ENCODE peak calls at places on chromosome 17, in nine cellular contexts. One of them, this sample, is unnamed.

GRCh38 chr17:42675984-42676423 is 790 bp downstream of the PLEKHH3 start:
- DNase-seq in GM03348: peak
- DNase-seq in heart right ventricle: peak
- DNase-seq in transverse colon: peak
- DNase-seq in left ventricle myocardium inferior: peak
- DNase-seq in effector CD4-positive, alpha-beta T cell: no peak
- DNase-seq in cardiac muscle cell: peak
- DNase-seq in activated CD4-positive, alpha-beta T cell treated with anti-CD3 and anti-CD28 coated beads, Interleukin-2, amount 50 U/mL, for 1 hour: no peak
- DNase-seq in NCI-H748 treated with DMSO at 0.1 percent for 48 hours: no peak
- DNase-seq in this sample: no peak

GRCh38 chr17:67050066-67050465 is 5.7 kb downstream of the CACNG1 start:
- DNase-seq in effector CD4-positive, alpha-beta T cell: no peak
- DNase-seq in NCI-H748 treated with DMSO at 0.1 percent for 48 hours: no peak
- DNase-seq in transverse colon: no peak
- DNase-seq in heart right ventricle: no peak
- DNase-seq in cardiac muscle cell: no peak
- DNase-seq in activated CD4-positive, alpha-beta T cell treated with anti-CD3 and anti-CD28 coated beads, Interleukin-2, amount 50 U/mL, for 1 hour: no peak
- DNase-seq in GM03348: no peak
- DNase-seq in left ventricle myocardium inferior: no peak
- DNase-seq in this sample: no peak

GRCh38 chr17:29683481-29683880 is 60.8 kb upstream of the CORO6 start:
- DNase-seq in GM03348: no peak
- DNase-seq in effector CD4-positive, alpha-beta T cell: no peak
- DNase-seq in heart right ventricle: no peak
- DNase-seq in NCI-H748 treated with DMSO at 0.1 percent for 48 hours: no peak
- DNase-seq in activated CD4-positive, alpha-beta T cell treated with anti-CD3 and anti-CD28 coated beads, Interleukin-2, amount 50 U/mL, for 1 hour: no peak
- DNase-seq in cardiac muscle cell: no peak
- DNase-seq in transverse colon: no peak
- DNase-seq in left ventricle myocardium inferior: no peak
- DNase-seq in this sample: no peak

GRCh38 chr17:63480192-63480784 is 3.4 kb downstream of the ACE start:
- DNase-seq in left ventricle myocardium inferior: no peak
- DNase-seq in GM03348: no peak
- DNase-seq in effector CD4-positive, alpha-beta T cell: no peak
- DNase-seq in cardiac muscle cell: no peak
- DNase-seq in transverse colon: no peak
- DNase-seq in NCI-H748 treated with DMSO at 0.1 percent for 48 hours: no peak
- DNase-seq in heart right ventricle: no peak
- DNase-seq in activated CD4-positive, alpha-beta T cell treated with anti-CD3 and anti-CD28 coated beads, Interleukin-2, amount 50 U/mL, for 1 hour: no peak
- DNase-seq in this sample: no peak

GRCh38 chr17:19305261-19305660 is 57.3 kb downstream of the B9D1 start:
- DNase-seq in NCI-H748 treated with DMSO at 0.1 percent for 48 hours: no peak
- DNase-seq in activated CD4-positive, alpha-beta T cell treated with anti-CD3 and anti-CD28 coated beads, Interleukin-2, amount 50 U/mL, for 1 hour: no peak
- DNase-seq in GM03348: no peak
- DNase-seq in transverse colon: no peak
- DNase-seq in cardiac muscle cell: no peak
- DNase-seq in left ventricle myocardium inferior: no peak
- DNase-seq in heart right ventricle: no peak
- DNase-seq in effector CD4-positive, alpha-beta T cell: no peak
- DNase-seq in this sample: no peak

GRCh38 chr17:75289832-75290337 is 652 bp upstream of the SLC25A19 start:
- DNase-seq in effector CD4-positive, alpha-beta T cell: peak
- DNase-seq in GM03348: peak
- DNase-seq in cardiac muscle cell: peak
- DNase-seq in heart right ventricle: peak
- DNase-seq in NCI-H748 treated with DMSO at 0.1 percent for 48 hours: no peak
- DNase-seq in activated CD4-positive, alpha-beta T cell treated with anti-CD3 and anti-CD28 coated beads, Interleukin-2, amount 50 U/mL, for 1 hour: peak
- DNase-seq in left ventricle myocardium inferior: peak
- DNase-seq in transverse colon: peak
- DNase-seq in this sample: peak

GRCh38 chr17:67759355-67760171 is 41.8 kb downstream of the NOL11 start:
- DNase-seq in GM03348: peak
- DNase-seq in left ventricle myocardium inferior: peak
- DNase-seq in heart right ventricle: peak
- DNase-seq in cardiac muscle cell: peak
- DNase-seq in effector CD4-positive, alpha-beta T cell: no peak
- DNase-seq in activated CD4-positive, alpha-beta T cell treated with anti-CD3 and anti-CD28 coated beads, Interleukin-2, amount 50 U/mL, for 1 hour: no peak
- DNase-seq in NCI-H748 treated with DMSO at 0.1 percent for 48 hours: no peak
- DNase-seq in transverse colon: peak
- DNase-seq in this sample: no peak

GRCh38 chr17:14302421-14303099 is 1.7 kb downstream of the HS3ST3B1 start:
- DNase-seq in effector CD4-positive, alpha-beta T cell: peak
- DNase-seq in GM03348: peak
- DNase-seq in NCI-H748 treated with DMSO at 0.1 percent for 48 hours: peak
- DNase-seq in activated CD4-positive, alpha-beta T cell treated with anti-CD3 and anti-CD28 coated beads, Interleukin-2, amount 50 U/mL, for 1 hour: peak
- DNase-seq in heart right ventricle: peak
- DNase-seq in transverse colon: peak
- DNase-seq in cardiac muscle cell: peak
- DNase-seq in left ventricle myocardium inferior: peak
- DNase-seq in this sample: peak

GRCh38 chr17:72407336-72408121 is 286.7 kb downstream of the SOX9 start:
- DNase-seq in heart right ventricle: peak
- DNase-seq in NCI-H748 treated with DMSO at 0.1 percent for 48 hours: peak
- DNase-seq in effector CD4-positive, alpha-beta T cell: no peak
- DNase-seq in transverse colon: peak
- DNase-seq in left ventricle myocardium inferior: peak
- DNase-seq in activated CD4-positive, alpha-beta T cell treated with anti-CD3 and anti-CD28 coated beads, Interleukin-2, amount 50 U/mL, for 1 hour: no peak
- DNase-seq in GM03348: peak
- DNase-seq in cardiac muscle cell: peak
- DNase-seq in this sample: no peak

GRCh38 chr17:72381597-72382397 is 261.0 kb downstream of the SOX9 start:
- DNase-seq in left ventricle myocardium inferior: no peak
- DNase-seq in activated CD4-positive, alpha-beta T cell treated with anti-CD3 and anti-CD28 coated beads, Interleukin-2, amount 50 U/mL, for 1 hour: no peak
- DNase-seq in heart right ventricle: no peak
- DNase-seq in cardiac muscle cell: peak
- DNase-seq in GM03348: no peak
- DNase-seq in transverse colon: no peak
- DNase-seq in NCI-H748 treated with DMSO at 0.1 percent for 48 hours: peak
- DNase-seq in effector CD4-positive, alpha-beta T cell: no peak
- DNase-seq in this sample: no peak

GRCh38 chr17:39014044-39014794 is 47.0 kb upstream of the FBXO47 start:
- DNase-seq in transverse colon: no peak
- DNase-seq in GM03348: peak
- DNase-seq in activated CD4-positive, alpha-beta T cell treated with anti-CD3 and anti-CD28 coated beads, Interleukin-2, amount 50 U/mL, for 1 hour: no peak
- DNase-seq in NCI-H748 treated with DMSO at 0.1 percent for 48 hours: no peak
- DNase-seq in cardiac muscle cell: peak
- DNase-seq in heart right ventricle: no peak
- DNase-seq in effector CD4-positive, alpha-beta T cell: no peak
- DNase-seq in left ventricle myocardium inferior: no peak
- DNase-seq in this sample: no peak

GRCh38 chr17:574061-574460 is 140.6 kb downstream of the VPS53 start:
- DNase-seq in NCI-H748 treated with DMSO at 0.1 percent for 48 hours: no peak
- DNase-seq in transverse colon: no peak
- DNase-seq in heart right ventricle: peak
- DNase-seq in GM03348: no peak
- DNase-seq in effector CD4-positive, alpha-beta T cell: no peak
- DNase-seq in cardiac muscle cell: peak
- DNase-seq in activated CD4-positive, alpha-beta T cell treated with anti-CD3 and anti-CD28 coated beads, Interleukin-2, amount 50 U/mL, for 1 hour: no peak
- DNase-seq in left ventricle myocardium inferior: peak
- DNase-seq in this sample: no peak

GRCh38 chr17:39012725-39013124 is 45.5 kb upstream of the FBXO47 start:
- DNase-seq in activated CD4-positive, alpha-beta T cell treated with anti-CD3 and anti-CD28 coated beads, Interleukin-2, amount 50 U/mL, for 1 hour: no peak
- DNase-seq in GM03348: no peak
- DNase-seq in heart right ventricle: no peak
- DNase-seq in NCI-H748 treated with DMSO at 0.1 percent for 48 hours: no peak
- DNase-seq in effector CD4-positive, alpha-beta T cell: no peak
- DNase-seq in transverse colon: no peak
- DNase-seq in cardiac muscle cell: no peak
- DNase-seq in left ventricle myocardium inferior: no peak
- DNase-seq in this sample: no peak

GRCh38 chr17:57604771-57605733 is 140.0 kb downstream of the CCDC182 start:
- DNase-seq in effector CD4-positive, alpha-beta T cell: peak
- DNase-seq in left ventricle myocardium inferior: peak
- DNase-seq in activated CD4-positive, alpha-beta T cell treated with anti-CD3 and anti-CD28 coated beads, Interleukin-2, amount 50 U/mL, for 1 hour: peak
- DNase-seq in heart right ventricle: peak
- DNase-seq in transverse colon: peak
- DNase-seq in GM03348: peak
- DNase-seq in cardiac muscle cell: peak
- DNase-seq in NCI-H748 treated with DMSO at 0.1 percent for 48 hours: peak
- DNase-seq in this sample: peak

GRCh38 chr17:17682293-17682736 is 1.1 kb downstream of the RAI1 start:
- DNase-seq in NCI-H748 treated with DMSO at 0.1 percent for 48 hours: no peak
- DNase-seq in transverse colon: peak
- DNase-seq in GM03348: peak
- DNase-seq in activated CD4-positive, alpha-beta T cell treated with anti-CD3 and anti-CD28 coated beads, Interleukin-2, amount 50 U/mL, for 1 hour: peak
- DNase-seq in left ventricle myocardium inferior: peak
- DNase-seq in effector CD4-positive, alpha-beta T cell: peak
- DNase-seq in heart right ventricle: peak
- DNase-seq in cardiac muscle cell: peak
- DNase-seq in this sample: peak

GRCh38 chr17:64491034-64491860 is 5.6 kb downstream of the POLG2 start:
- DNase-seq in NCI-H748 treated with DMSO at 0.1 percent for 48 hours: no peak
- DNase-seq in heart right ventricle: no peak
- DNase-seq in activated CD4-positive, alpha-beta T cell treated with anti-CD3 and anti-CD28 coated beads, Interleukin-2, amount 50 U/mL, for 1 hour: peak
- DNase-seq in GM03348: no peak
- DNase-seq in effector CD4-positive, alpha-beta T cell: peak
- DNase-seq in cardiac muscle cell: peak
- DNase-seq in transverse colon: peak
- DNase-seq in left ventricle myocardium inferior: no peak
- DNase-seq in this sample: peak

GRCh38 chr17:33572615-33573014 is 279.5 kb upstream of the ASIC2 start:
- DNase-seq in heart right ventricle: no peak
- DNase-seq in GM03348: no peak
- DNase-seq in left ventricle myocardium inferior: no peak
- DNase-seq in activated CD4-positive, alpha-beta T cell treated with anti-CD3 and anti-CD28 coated beads, Interleukin-2, amount 50 U/mL, for 1 hour: no peak
- DNase-seq in NCI-H748 treated with DMSO at 0.1 percent for 48 hours: no peak
- DNase-seq in effector CD4-positive, alpha-beta T cell: no peak
- DNase-seq in transverse colon: no peak
- DNase-seq in cardiac muscle cell: no peak
- DNase-seq in this sample: no peak

GRCh38 chr17:4945176-4945943 is 3.0 kb downstream of the PFN1 start:
- DNase-seq in effector CD4-positive, alpha-beta T cell: peak
- DNase-seq in activated CD4-positive, alpha-beta T cell treated with anti-CD3 and anti-CD28 coated beads, Interleukin-2, amount 50 U/mL, for 1 hour: peak
- DNase-seq in GM03348: peak
- DNase-seq in transverse colon: peak
- DNase-seq in heart right ventricle: peak
- DNase-seq in left ventricle myocardium inferior: peak
- DNase-seq in cardiac muscle cell: peak
- DNase-seq in NCI-H748 treated with DMSO at 0.1 percent for 48 hours: no peak
- DNase-seq in this sample: peak

GRCh38 chr17:63477471-63478440 is 895 bp downstream of the ACE start:
- DNase-seq in transverse colon: peak
- DNase-seq in cardiac muscle cell: peak
- DNase-seq in NCI-H748 treated with DMSO at 0.1 percent for 48 hours: no peak
- DNase-seq in left ventricle myocardium inferior: no peak
- DNase-seq in activated CD4-positive, alpha-beta T cell treated with anti-CD3 and anti-CD28 coated beads, Interleukin-2, amount 50 U/mL, for 1 hour: no peak
- DNase-seq in effector CD4-positive, alpha-beta T cell: no peak
- DNase-seq in heart right ventricle: no peak
- DNase-seq in GM03348: no peak
- DNase-seq in this sample: peak

GRCh38 chr17:47836601-47837000 is 4.5 kb downstream of the SCRN2 start:
- DNase-seq in GM03348: no peak
- DNase-seq in heart right ventricle: no peak
- DNase-seq in transverse colon: no peak
- DNase-seq in activated CD4-positive, alpha-beta T cell treated with anti-CD3 and anti-CD28 coated beads, Interleukin-2, amount 50 U/mL, for 1 hour: no peak
- DNase-seq in cardiac muscle cell: no peak
- DNase-seq in effector CD4-positive, alpha-beta T cell: no peak
- DNase-seq in NCI-H748 treated with DMSO at 0.1 percent for 48 hours: no peak
- DNase-seq in left ventricle myocardium inferior: no peak
- DNase-seq in this sample: no peak

GRCh38 chr17:57104461-57105175 is 19.6 kb downstream of the AKAP1 start:
- DNase-seq in NCI-H748 treated with DMSO at 0.1 percent for 48 hours: no peak
- DNase-seq in left ventricle myocardium inferior: no peak
- DNase-seq in activated CD4-positive, alpha-beta T cell treated with anti-CD3 and anti-CD28 coated beads, Interleukin-2, amount 50 U/mL, for 1 hour: no peak
- DNase-seq in GM03348: peak
- DNase-seq in cardiac muscle cell: no peak
- DNase-seq in heart right ventricle: no peak
- DNase-seq in effector CD4-positive, alpha-beta T cell: no peak
- DNase-seq in transverse colon: no peak
- DNase-seq in this sample: no peak

GRCh38 chr17:65684631-65685030 is 123.2 kb upstream of the AXIN2 start:
- DNase-seq in activated CD4-positive, alpha-beta T cell treated with anti-CD3 and anti-CD28 coated beads, Interleukin-2, amount 50 U/mL, for 1 hour: no peak
- DNase-seq in heart right ventricle: no peak
- DNase-seq in cardiac muscle cell: no peak
- DNase-seq in NCI-H748 treated with DMSO at 0.1 percent for 48 hours: no peak
- DNase-seq in GM03348: no peak
- DNase-seq in effector CD4-positive, alpha-beta T cell: no peak
- DNase-seq in transverse colon: no peak
- DNase-seq in left ventricle myocardium inferior: no peak
- DNase-seq in this sample: no peak

GRCh38 chr17:70110443-70110880 is 35.4 kb downstream of the KCNJ16 start:
- DNase-seq in transverse colon: no peak
- DNase-seq in NCI-H748 treated with DMSO at 0.1 percent for 48 hours: no peak
- DNase-seq in activated CD4-positive, alpha-beta T cell treated with anti-CD3 and anti-CD28 coated beads, Interleukin-2, amount 50 U/mL, for 1 hour: no peak
- DNase-seq in left ventricle myocardium inferior: no peak
- DNase-seq in effector CD4-positive, alpha-beta T cell: no peak
- DNase-seq in GM03348: no peak
- DNase-seq in heart right ventricle: no peak
- DNase-seq in cardiac muscle cell: peak
- DNase-seq in this sample: no peak

GRCh38 chr17:65294184-65294719 is 157.1 kb downstream of the RGS9 start:
- DNase-seq in effector CD4-positive, alpha-beta T cell: peak
- DNase-seq in GM03348: peak
- DNase-seq in transverse colon: peak
- DNase-seq in NCI-H748 treated with DMSO at 0.1 percent for 48 hours: peak
- DNase-seq in cardiac muscle cell: peak
- DNase-seq in activated CD4-positive, alpha-beta T cell treated with anti-CD3 and anti-CD28 coated beads, Interleukin-2, amount 50 U/mL, for 1 hour: peak
- DNase-seq in heart right ventricle: peak
- DNase-seq in left ventricle myocardium inferior: peak
- DNase-seq in this sample: peak

GRCh38 chr17:81939881-81940385 is 2.8 kb upstream of the PYCR1 start:
- DNase-seq in GM03348: peak
- DNase-seq in left ventricle myocardium inferior: peak
- DNase-seq in NCI-H748 treated with DMSO at 0.1 percent for 48 hours: no peak
- DNase-seq in heart right ventricle: peak
- DNase-seq in cardiac muscle cell: peak
- DNase-seq in transverse colon: no peak
- DNase-seq in effector CD4-positive, alpha-beta T cell: no peak
- DNase-seq in activated CD4-positive, alpha-beta T cell treated with anti-CD3 and anti-CD28 coated beads, Interleukin-2, amount 50 U/mL, for 1 hour: no peak
- DNase-seq in this sample: no peak

GRCh38 chr17:75981019-75981615 is 2.1 kb downstream of the TEN1 start:
- DNase-seq in cardiac muscle cell: no peak
- DNase-seq in NCI-H748 treated with DMSO at 0.1 percent for 48 hours: no peak
- DNase-seq in activated CD4-positive, alpha-beta T cell treated with anti-CD3 and anti-CD28 coated beads, Interleukin-2, amount 50 U/mL, for 1 hour: no peak
- DNase-seq in heart right ventricle: no peak
- DNase-seq in left ventricle myocardium inferior: no peak
- DNase-seq in GM03348: no peak
- DNase-seq in transverse colon: no peak
- DNase-seq in effector CD4-positive, alpha-beta T cell: no peak
- DNase-seq in this sample: no peak

GRCh38 chr17:72336804-72337070 is 215.9 kb downstream of the SOX9 start:
- DNase-seq in GM03348: no peak
- DNase-seq in cardiac muscle cell: no peak
- DNase-seq in activated CD4-positive, alpha-beta T cell treated with anti-CD3 and anti-CD28 coated beads, Interleukin-2, amount 50 U/mL, for 1 hour: no peak
- DNase-seq in NCI-H748 treated with DMSO at 0.1 percent for 48 hours: no peak
- DNase-seq in left ventricle myocardium inferior: no peak
- DNase-seq in transverse colon: no peak
- DNase-seq in effector CD4-positive, alpha-beta T cell: no peak
- DNase-seq in heart right ventricle: no peak
- DNase-seq in this sample: no peak

GRCh38 chr17:65249774-65250173 is 112.6 kb downstream of the RGS9 start:
- DNase-seq in transverse colon: no peak
- DNase-seq in cardiac muscle cell: no peak
- DNase-seq in heart right ventricle: no peak
- DNase-seq in activated CD4-positive, alpha-beta T cell treated with anti-CD3 and anti-CD28 coated beads, Interleukin-2, amount 50 U/mL, for 1 hour: no peak
- DNase-seq in GM03348: no peak
- DNase-seq in left ventricle myocardium inferior: no peak
- DNase-seq in NCI-H748 treated with DMSO at 0.1 percent for 48 hours: no peak
- DNase-seq in effector CD4-positive, alpha-beta T cell: no peak
- DNase-seq in this sample: no peak

GRCh38 chr17:60422162-60422665 is at the start of gene CHCT1:
- DNase-seq in left ventricle myocardium inferior: no peak
- DNase-seq in heart right ventricle: peak
- DNase-seq in cardiac muscle cell: no peak
- DNase-seq in effector CD4-positive, alpha-beta T cell: no peak
- DNase-seq in activated CD4-positive, alpha-beta T cell treated with anti-CD3 and anti-CD28 coated beads, Interleukin-2, amount 50 U/mL, for 1 hour: no peak
- DNase-seq in NCI-H748 treated with DMSO at 0.1 percent for 48 hours: no peak
- DNase-seq in transverse colon: no peak
- DNase-seq in GM03348: no peak
- DNase-seq in this sample: no peak

GRCh38 chr17:57467226-57467625 is 210.9 kb downstream of the MSI2 start:
- DNase-seq in effector CD4-positive, alpha-beta T cell: no peak
- DNase-seq in heart right ventricle: no peak
- DNase-seq in NCI-H748 treated with DMSO at 0.1 percent for 48 hours: no peak
- DNase-seq in left ventricle myocardium inferior: no peak
- DNase-seq in transverse colon: no peak
- DNase-seq in cardiac muscle cell: no peak
- DNase-seq in activated CD4-positive, alpha-beta T cell treated with anti-CD3 and anti-CD28 coated beads, Interleukin-2, amount 50 U/mL, for 1 hour: no peak
- DNase-seq in GM03348: no peak
- DNase-seq in this sample: no peak

GRCh38 chr17:58960068-58960467 is 146.6 kb downstream of the TRIM37 start:
- DNase-seq in cardiac muscle cell: peak
- DNase-seq in effector CD4-positive, alpha-beta T cell: no peak
- DNase-seq in left ventricle myocardium inferior: no peak
- DNase-seq in NCI-H748 treated with DMSO at 0.1 percent for 48 hours: peak
- DNase-seq in GM03348: peak
- DNase-seq in transverse colon: no peak
- DNase-seq in heart right ventricle: no peak
- DNase-seq in activated CD4-positive, alpha-beta T cell treated with anti-CD3 and anti-CD28 coated beads, Interleukin-2, amount 50 U/mL, for 1 hour: no peak
- DNase-seq in this sample: no peak